ENCODE peak calls at places on chromosomes 5 and 9, in six cellular contexts. E is GM10248; H is spleen; A is foreskin keratinocyte; I is CD8-positive, alpha-beta T cell; G is brain microvascular endothelial cell. M is an unnamed sample.

GRCh38 chr5:123422433-123423277 is 548 bp downstream of the CEP120 start:
- DNase-seq in H (no peak), E (peak), G (peak), A (peak), I (no peak), M (no peak)

GRCh38 chr5:151750121-151750520 is 8.3 kb downstream of the ATOX1 start:
- DNase-seq in A (no peak), H (no peak), G (no peak), I (no peak), E (no peak), M (no peak)

GRCh38 chr9:31700252-31701045 is 684.0 kb upstream of the ACO1 start:
- DNase-seq in E (no peak), A (peak), H (no peak), I (no peak), G (no peak), M (no peak)

GRCh38 chr5:135386886-135387628 is 12.0 kb downstream of the MACROH2A1 start:
- DNase-seq in A (peak), G (peak), I (no peak), E (no peak), H (peak), M (no peak)

GRCh38 chr9:81351166-81351565 is 338.2 kb downstream of the TLE1 start:
- DNase-seq in G (no peak), E (no peak), I (no peak), H (no peak), A (no peak), M (no peak)

GRCh38 chr9:120891255-120891954 is 14.4 kb upstream of the PHF19 start:
- DNase-seq in A (peak), H (no peak), E (no peak), G (no peak), I (peak), M (no peak)

GRCh38 chr5:39072915-39073758 is 1.1 kb downstream of the RICTOR start:
- DNase-seq in A (peak), E (peak), H (no peak), G (peak), I (peak), M (no peak)

GRCh38 chr9:13431137-13431536 is 151.6 kb upstream of the MPDZ start:
- DNase-seq in E (no peak), G (no peak), H (no peak), A (no peak), I (no peak), M (no peak)

GRCh38 chr5:83547889-83548288 is 76.3 kb downstream of the VCAN start:
- DNase-seq in E (no peak), H (no peak), I (no peak), G (no peak), A (no peak), M (no peak)

GRCh38 chr5:87752362-87752761 is 339.6 kb upstream of the CCNH start:
- DNase-seq in E (no peak), G (no peak), A (peak), I (no peak), H (no peak), M (no peak)

GRCh38 chr5:53431665-53432064 is 48.8 kb upstream of the FST start:
- DNase-seq in E (no peak), H (no peak), A (no peak), I (no peak), G (peak), M (no peak)

GRCh38 chr5:131825404-131826013 is 28.7 kb upstream of the FNIP1 start:
- DNase-seq in A (no peak), E (peak), I (no peak), G (no peak), H (no peak), M (peak)

GRCh38 chr9:93954436-93955355 is at the start of gene BARX1:
- DNase-seq in A (no peak), I (no peak), H (no peak), E (no peak), G (no peak), M (no peak)

GRCh38 chr9:97038909-97039781 is at the start of gene CTSV:
- DNase-seq in I (peak), G (peak), H (peak), A (peak), E (peak), M (peak)

GRCh38 chr9:115118471-115119156 is 657 bp upstream of the TNC start:
- DNase-seq in G (peak), E (no peak), I (no peak), H (peak), A (peak), M (no peak)

GRCh38 chr9:122348288-122348777 is 22.5 kb upstream of the PTGS1 start:
- DNase-seq in I (no peak), H (peak), G (no peak), E (no peak), A (no peak), M (no peak)

GRCh38 chr5:116881921-116882531 is 307.4 kb upstream of the SEMA6A start:
- DNase-seq in A (no peak), E (no peak), G (no peak), H (no peak), I (no peak), M (no peak)

GRCh38 chr5:8366296-8366695 is 497.3 kb downstream of the MTRR start:
- DNase-seq in G (no peak), H (no peak), A (no peak), E (no peak), I (no peak), M (no peak)

GRCh38 chr5:172504736-172505402 is 50.5 kb upstream of the SH3PXD2B start:
- DNase-seq in I (no peak), E (no peak), A (no peak), G (no peak), H (peak), M (no peak)

GRCh38 chr5:76720988-76721569 is 5.2 kb downstream of the F2R start:
- DNase-seq in I (no peak), A (no peak), G (no peak), H (no peak), E (peak), M (peak)

GRCh38 chr5:28165116-28165515 is 1126.7 kb upstream of the CDH9 start:
- DNase-seq in I (no peak), G (peak), E (no peak), H (no peak), A (peak), M (no peak)

GRCh38 chr5:59799668-59800374 is 93.7 kb downstream of the PDE4D start:
- DNase-seq in A (peak), G (peak), I (no peak), E (peak), H (no peak), M (no peak)

GRCh38 chr9:78280982-78281668 is 15.8 kb upstream of the PSAT1 start:
- DNase-seq in E (no peak), A (no peak), H (no peak), G (peak), I (no peak), M (no peak)

GRCh38 chr9:97845130-97845529 is 7.9 kb upstream of the FOXE1 start:
- DNase-seq in H (no peak), E (no peak), I (no peak), G (peak), A (no peak), M (no peak)

GRCh38 chr5:171600736-171601265 is 181.4 kb downstream of the FGF18 start:
- DNase-seq in H (no peak), E (no peak), I (no peak), G (no peak), A (no peak), M (no peak)

GRCh38 chr9:69655065-69655464 is 17.1 kb downstream of the APBA1 start:
- DNase-seq in H (no peak), A (no peak), I (no peak), E (no peak), G (no peak), M (no peak)
- TF ChIP-seq CTCF in H (no peak), A (peak), I (no peak), E (no peak), G (no peak), M (no peak)

GRCh38 chr5:139787568-139788293 is 7.9 kb upstream of the PSD2 start:
- DNase-seq in I (peak), A (peak), G (peak), H (peak), E (peak), M (no peak)
- TF ChIP-seq CTCF in I (peak), A (peak), G (peak), H (peak), E (peak), M (peak)

DNA sequence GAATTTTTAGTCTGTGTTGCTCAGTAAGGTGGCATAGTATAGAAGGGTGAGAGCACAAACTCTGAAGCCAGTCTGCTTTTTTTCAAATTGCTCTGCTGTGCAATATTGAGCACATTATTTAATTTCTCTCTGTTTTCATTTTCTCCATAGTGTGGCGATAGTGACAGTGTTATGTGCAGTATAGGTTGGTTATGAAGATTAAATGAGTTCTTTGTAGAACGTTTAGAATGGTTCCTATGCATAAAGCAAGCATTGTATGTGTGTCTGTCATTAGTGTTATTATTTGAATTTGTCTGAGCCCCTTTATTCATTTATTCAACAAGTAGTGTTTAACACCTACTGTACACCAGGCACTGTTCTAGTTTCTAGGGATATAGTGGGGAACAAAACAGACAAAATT is 9.2 kb downstream of the PRR16 start:
- DNase-seq in E (no peak), A (no peak), I (no peak), H (no peak), G (no peak), M (no peak)
- TF ChIP-seq CTCF in E (no peak), A (no peak), I (no peak), H (no peak), G (no peak), M (no peak)

GRCh38 chr5:141245250-141245717 is at the start of gene PCDHB15:
- DNase-seq in E (no peak), I (no peak), G (no peak), H (no peak), A (no peak), M (no peak)
- TF ChIP-seq CTCF in E (no peak), I (no peak), G (no peak), H (no peak), A (peak), M (no peak)

DNA sequence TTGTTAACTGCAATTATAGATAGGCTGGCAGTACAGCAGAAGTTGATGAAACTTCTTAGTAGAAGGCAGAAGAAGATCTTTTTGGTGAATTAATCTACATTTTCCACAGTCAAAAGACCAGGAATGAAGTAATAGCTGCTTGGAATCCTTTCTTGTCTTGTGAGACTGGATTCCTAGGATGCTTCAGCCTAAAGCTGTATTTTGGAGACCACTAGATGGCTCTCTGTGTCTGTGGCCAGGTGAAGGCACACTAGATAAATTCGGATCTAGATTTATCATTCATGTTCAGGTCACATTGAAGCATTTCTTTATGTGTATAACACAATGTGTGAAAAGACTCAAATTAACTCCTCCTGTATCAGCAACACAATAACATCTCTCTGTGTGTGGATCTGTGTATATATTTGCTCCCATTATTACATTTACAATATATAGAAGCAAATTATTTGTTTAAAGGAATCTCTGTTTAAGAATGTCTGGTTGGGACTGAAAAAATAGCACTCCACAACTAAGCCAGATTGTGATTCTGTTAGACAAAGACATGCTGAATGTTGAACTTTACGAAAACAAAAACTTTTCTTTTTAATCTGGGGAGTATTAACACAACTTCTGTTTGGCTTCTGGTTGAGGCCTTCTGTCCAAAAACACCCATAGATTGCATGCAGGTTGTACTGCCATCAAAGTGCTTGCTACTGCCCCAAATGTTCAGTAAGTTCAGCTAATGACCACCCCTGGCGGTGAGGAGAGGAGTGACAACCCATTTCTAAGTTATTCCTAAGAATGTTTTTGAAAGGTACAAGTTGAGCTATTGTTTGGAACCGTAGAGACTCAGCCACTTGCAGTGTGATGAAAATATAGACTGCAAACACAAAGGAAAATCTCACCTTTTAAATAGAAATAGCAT is 10.6 kb downstream of the GRIN3A start:
- DNase-seq in E (peak), G (peak), I (no peak), H (no peak), A (peak), M (peak)
- TF ChIP-seq CTCF in E (peak), G (peak), I (peak), H (peak), A (peak), M (peak)

GRCh38 chr5:2288968-2289367 is 406.2 kb upstream of the IRX4 start:
- DNase-seq in A (no peak), E (no peak), I (no peak), H (no peak), G (no peak), M (no peak)

GRCh38 chr5:2284678-2285077 is 402.0 kb upstream of the IRX4 start:
- DNase-seq in G (no peak), H (no peak), A (no peak), I (no peak), E (no peak), M (no peak)

GRCh38 chr5:2288466-2288865 is 405.7 kb upstream of the IRX4 start:
- DNase-seq in I (no peak), G (no peak), H (no peak), A (no peak), E (no peak), M (no peak)

GRCh38 chr5:2283481-2284045 is 400.8 kb upstream of the IRX4 start:
- DNase-seq in H (no peak), I (no peak), A (no peak), E (no peak), G (no peak), M (no peak)

DNA sequence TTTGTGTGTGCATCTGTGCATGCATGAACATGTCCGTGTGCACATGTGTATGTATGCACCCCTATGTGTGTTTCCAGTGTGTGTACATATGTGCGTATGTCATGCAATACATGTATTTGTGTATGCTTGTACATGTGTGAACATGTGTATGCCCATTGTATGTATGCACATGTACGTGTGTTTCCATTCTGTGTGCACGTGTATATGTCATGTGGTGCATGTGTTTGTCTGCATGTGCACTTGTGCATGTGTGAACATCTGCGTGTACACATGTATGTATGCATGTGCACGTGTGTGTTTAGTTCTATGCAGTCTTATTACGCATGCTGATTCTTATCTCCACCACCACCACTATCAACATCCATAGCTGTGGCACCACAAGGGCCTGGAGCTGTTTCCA is 403.5 kb upstream of the IRX4 start:
- DNase-seq in G (no peak), E (no peak), H (no peak), I (no peak), A (no peak), M (no peak)
- TF ChIP-seq CTCF in G (no peak), E (no peak), H (no peak), I (no peak), A (no peak), M (no peak)

GRCh38 chr5:125044491-125045282 is 298.2 kb upstream of the ZNF608 start:
- DNase-seq in G (peak), E (no peak), I (no peak), H (no peak), A (no peak), M (no peak)

GRCh38 chr5:125047871-125048270 is 301.4 kb upstream of the ZNF608 start:
- DNase-seq in E (no peak), A (no peak), G (no peak), I (no peak), H (no peak), M (no peak)

GRCh38 chr5:125043781-125044391 is 297.4 kb upstream of the ZNF608 start:
- DNase-seq in I (no peak), E (no peak), A (peak), H (no peak), G (peak), M (no peak)

GRCh38 chr5:125046838-125047237 is 300.4 kb upstream of the ZNF608 start:
- DNase-seq in A (no peak), E (no peak), I (no peak), H (no peak), G (no peak), M (no peak)

GRCh38 chr5:125045647-125046046 is 299.2 kb upstream of the ZNF608 start:
- DNase-seq in H (no peak), I (no peak), A (no peak), G (no peak), E (no peak), M (no peak)
- TF ChIP-seq CTCF in H (no peak), I (no peak), A (no peak), G (no peak), E (no peak), M (no peak)